ENCODE peak calls at places on chromosomes 3 and 15, in six cellular contexts. Y is PC-3, S is neural progenitor cell, I is MM.1S, C is PC-9, K is GM23338. B is an unnamed sample. For H3F3A, the result is how much of the 10 kb centered on the place peaks cover.

GRCh38 chr3:58691997-58692396 is 25.4 kb upstream of the FAM3D start:
- DNase-seq in C (no peak), K (peak), S (peak), I (no peak), Y (peak), B (no peak)

GRCh38 chr3:169772530-169772950 is 656 bp upstream of the MYNN start:
- DNase-seq in Y (peak), K (peak), I (peak), S (peak), C (peak), B (peak)

GRCh38 chr15:62569460-62570404 is 404.6 kb upstream of the C2CD4B start:
- DNase-seq in K (no peak), C (peak), S (no peak), Y (peak), I (no peak), B (peak)

GRCh38 chr3:102529452-102529851 is 94.6 kb downstream of the ZPLD1 start:
- DNase-seq in Y (peak), K (peak), I (no peak), C (no peak), S (peak), B (peak)

GRCh38 chr15:68833734-68834334 is 13.1 kb upstream of the ANP32A start:
- DNase-seq in I (peak), C (no peak), Y (no peak), K (no peak), S (no peak), B (no peak)

GRCh38 chr3:184486614-184487013 is 75.0 kb upstream of the EPHB3 start:
- DNase-seq in S (no peak), Y (no peak), C (no peak), K (no peak), I (no peak), B (no peak)

GRCh38 chr15:74050127-74050526 is 32.2 kb downstream of the GOLGA6A start:
- DNase-seq in Y (no peak), C (no peak), K (no peak), I (no peak), S (no peak), B (no peak)

GRCh38 chr3:72196377-72196929 is 411.5 kb upstream of the PROK2 start:
- DNase-seq in K (no peak), C (no peak), S (no peak), Y (peak), I (no peak), B (no peak)

GRCh38 chr3:52391096-52391495 is 53.8 kb downstream of the SEMA3G start:
- DNase-seq in I (no peak), K (no peak), S (no peak), C (no peak), Y (no peak), B (no peak)

GRCh38 chr15:41966920-41967465 is 5.4 kb downstream of the EHD4 start:
- DNase-seq in S (no peak), Y (no peak), I (no peak), C (no peak), K (no peak), B (no peak)

GRCh38 chr3:123686254-123686653 is 101.4 kb upstream of the HACD2 start:
- DNase-seq in Y (no peak), C (no peak), K (no peak), S (peak), I (no peak), B (no peak)

GRCh38 chr3:9066141-9066540 is 102.9 kb upstream of the RAD18 start:
- DNase-seq in C (no peak), Y (no peak), I (no peak), K (no peak), S (no peak), B (no peak)

GRCh38 chr3:15952543-15953175 is 154.9 kb upstream of the ANKRD28 start:
- DNase-seq in S (no peak), K (no peak), I (no peak), C (no peak), Y (no peak), B (peak)

GRCh38 chr3:45496550-45496949 is 98.0 kb upstream of the LIMD1 start:
- DNase-seq in Y (no peak), K (no peak), C (no peak), S (no peak), I (no peak), B (no peak)

GRCh38 chr3:179093807-179094206 is 22.2 kb upstream of the ZMAT3 start:
- DNase-seq in K (peak), S (no peak), Y (peak), C (no peak), I (no peak), B (peak)

GRCh38 chr3:187832202-187832601 is 86.9 kb upstream of the BCL6 start:
- DNase-seq in C (peak), I (no peak), S (no peak), Y (no peak), K (peak), B (no peak)

GRCh38 chr3:127495821-127496220 is 94.7 kb downstream of the TPRA1 start:
- DNase-seq in K (no peak), Y (no peak), I (no peak), C (no peak), S (no peak), B (no peak)

GRCh38 chr3:68256635-68257034 is 602.2 kb upstream of the SUCLG2 start:
- DNase-seq in K (peak), S (peak), C (no peak), Y (peak), I (no peak), B (no peak)

GRCh38 chr3:37052860-37053259 is 59.5 kb downstream of the MLH1 start:
- DNase-seq in C (no peak), Y (no peak), K (no peak), I (no peak), S (no peak), B (no peak)

GRCh38 chr3:26279091-26279490 is 343.5 kb upstream of the LRRC3B start:
- DNase-seq in I (no peak), K (no peak), Y (no peak), S (no peak), C (no peak), B (no peak)

GRCh38 chr3:157135671-157136396 is 24.1 kb downstream of the CCNL1 start:
- DNase-seq in S (no peak), I (peak), Y (peak), K (no peak), C (no peak), B (peak)

GRCh38 chr3:139642981-139643380 is 34.8 kb downstream of the NMNAT3 start:
- DNase-seq in K (no peak), I (no peak), C (no peak), Y (no peak), S (no peak), B (no peak)

GRCh38 chr15:66080791-66081475 is 172.6 kb downstream of the MEGF11 start:
- DNase-seq in C (no peak), I (no peak), K (peak), S (peak), Y (no peak), B (peak)

GRCh38 chr3:131981381-131981780 is 53.4 kb downstream of the CPNE4 start:
- DNase-seq in K (no peak), Y (no peak), C (no peak), I (no peak), S (no peak), B (no peak)

GRCh38 chr3:53846134-53846850 is at the start of the genes CHDH and IL17RB:
- DNase-seq in K (peak), Y (peak), C (no peak), S (peak), I (peak), B (peak)

GRCh38 chr3:53845103-53845880 is 927 bp downstream of the CHDH start:
- DNase-seq in I (peak), Y (peak), S (peak), C (no peak), K (peak), B (peak)

GRCh38 chr3:53844262-53845102 is 1.7 kb downstream of the CHDH start:
- DNase-seq in S (peak), C (no peak), K (no peak), Y (no peak), I (no peak), B (no peak)

GRCh38 chr3:53846851-53847155 is 435 bp downstream of the IL17RB start:
- DNase-seq in S (no peak), C (no peak), Y (no peak), I (no peak), K (no peak), B (no peak)

DNA sequence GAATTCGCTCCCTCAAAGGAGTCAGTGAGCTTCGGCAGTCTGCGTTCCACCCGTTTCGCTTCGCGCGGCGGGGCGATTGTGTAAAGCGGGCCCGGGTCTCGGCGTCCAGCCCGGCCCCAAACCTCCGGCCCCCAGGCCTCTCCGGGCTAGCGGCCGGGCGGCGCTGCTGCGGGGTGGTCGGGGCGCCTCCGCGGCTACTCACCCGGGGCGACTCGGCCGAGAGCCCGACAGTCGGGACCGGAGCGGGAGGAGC is 412 bp downstream of the CHDH start:
- DNase-seq in C (no peak), Y (no peak), S (no peak), K (no peak), I (no peak), B (no peak)
- TF ChIP-seq EZH2 in C (no peak), Y (peak), S (no peak), K (no peak), I (no peak), B (peak)

GRCh38 chr15:96347181-96348111 is 16.9 kb downstream of the NR2F2 start:
- DNase-seq in Y (no peak), K (peak), I (no peak), S (peak), C (no peak), B (no peak)
- H3K4me2 ChIP-seq in Y (no peak), K (peak), I (no peak), S (peak), C (no peak), B (no peak)

DNA sequence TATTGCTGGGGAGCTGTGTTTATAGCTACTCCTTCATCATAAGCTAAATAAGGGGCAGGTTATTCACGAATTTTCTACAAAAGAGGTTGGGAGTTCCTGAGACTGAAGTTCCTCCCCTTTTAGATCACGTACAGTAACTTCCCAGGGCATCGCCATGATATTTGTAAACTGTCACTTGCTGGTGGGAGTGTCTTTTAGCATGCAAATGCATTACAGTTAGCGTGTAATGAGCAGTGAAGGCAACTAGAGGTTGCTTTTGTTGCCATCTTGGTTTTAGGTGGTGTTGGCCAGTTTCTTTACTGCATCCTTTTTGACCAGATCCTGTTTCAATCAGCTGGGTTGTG is 64.4 kb downstream of the IL12A start:
- DNase-seq in C (no peak), Y (no peak), K (no peak), I (no peak), S (no peak), B (no peak)
- H3F3A ChIP-seq in C (under half), Y (under half), K (under half), I (under half), S (under half), B (under half)

DNA sequence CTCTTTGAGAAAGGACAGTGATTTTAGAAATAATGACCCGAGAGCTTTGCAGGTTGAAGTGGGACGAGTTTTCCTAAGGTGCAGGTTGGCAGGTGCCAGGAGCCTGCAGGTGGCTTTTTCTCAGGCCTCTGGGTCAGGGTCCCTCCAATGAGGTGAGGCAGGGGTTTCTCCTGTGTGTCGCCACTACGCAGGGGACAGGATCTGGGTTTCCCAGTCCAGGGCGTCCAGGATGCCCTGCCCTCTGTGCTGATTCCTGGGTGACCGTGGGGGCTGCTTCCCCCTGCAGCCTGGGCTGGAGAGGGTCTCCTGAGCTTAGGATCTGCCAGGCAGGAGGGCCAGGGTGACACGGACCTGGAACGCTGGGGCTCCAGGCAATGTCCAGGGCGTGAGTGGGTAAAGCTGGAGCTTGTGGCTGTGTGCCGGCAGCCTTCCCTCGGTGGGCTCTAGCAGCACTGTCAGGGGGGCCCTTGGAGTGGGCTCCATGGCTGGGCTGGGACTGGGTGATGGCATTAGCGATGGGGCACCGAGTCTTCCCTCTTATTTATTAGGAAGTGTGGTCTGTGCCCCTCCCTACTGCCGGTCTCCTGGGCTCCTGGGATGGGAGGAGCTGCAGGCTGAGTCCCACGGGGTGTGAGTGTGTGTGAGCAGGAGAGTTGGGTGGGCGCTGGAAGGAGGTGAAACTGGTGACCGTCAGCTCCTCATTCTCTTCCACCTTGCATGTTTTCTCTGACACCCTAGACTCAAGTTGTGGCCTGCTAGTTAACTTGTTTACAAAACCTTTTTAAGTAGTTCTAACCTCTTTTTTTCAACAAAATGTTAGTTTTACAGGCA is 1.8 kb downstream of the APBA2 start:
- DNase-seq in C (no peak), S (no peak), Y (peak), K (no peak), I (no peak), B (no peak)
- TF ChIP-seq EZH2 in C (no peak), S (no peak), Y (no peak), K (no peak), I (no peak), B (no peak)

GRCh38 chr3:125151437-125151806 is 61.1 kb downstream of the SLC12A8 start:
- DNase-seq in K (no peak), I (no peak), S (no peak), Y (no peak), C (no peak), B (no peak)

GRCh38 chr3:125148016-125148812 is 64.3 kb downstream of the SLC12A8 start:
- DNase-seq in I (no peak), S (no peak), Y (no peak), C (no peak), K (no peak), B (peak)

GRCh38 chr3:125148836-125149235 is 63.7 kb downstream of the SLC12A8 start:
- DNase-seq in S (no peak), C (no peak), K (no peak), I (no peak), Y (no peak), B (peak)

GRCh38 chr3:125150525-125151436 is 61.8 kb downstream of the SLC12A8 start:
- DNase-seq in K (peak), S (peak), I (peak), C (no peak), Y (peak), B (peak)

DNA sequence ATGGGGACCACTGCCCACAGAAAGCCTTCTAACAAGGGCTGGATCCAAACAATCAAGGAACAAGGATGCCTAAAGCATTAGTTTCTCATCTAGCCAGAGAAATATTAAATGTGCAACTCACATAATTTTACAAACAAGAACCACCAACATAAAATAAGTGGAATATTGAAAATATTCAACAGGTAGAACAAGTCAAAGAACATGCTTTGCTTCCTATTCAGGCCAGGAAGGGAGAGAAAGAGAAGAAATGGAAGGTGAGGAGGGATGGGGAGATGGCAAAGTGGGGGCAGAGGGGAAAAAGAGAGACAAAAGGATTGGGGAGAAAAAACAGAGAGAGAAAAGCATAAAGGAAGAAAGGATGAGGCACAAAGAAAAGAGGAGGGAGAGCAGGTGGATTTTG is 63.1 kb downstream of the SLC12A8 start:
- DNase-seq in Y (no peak), C (no peak), S (no peak), K (no peak), I (no peak), B (no peak)
- H3K4me2 ChIP-seq in Y (no peak), C (no peak), S (no peak), K (no peak), I (no peak), B (peak)

DNA sequence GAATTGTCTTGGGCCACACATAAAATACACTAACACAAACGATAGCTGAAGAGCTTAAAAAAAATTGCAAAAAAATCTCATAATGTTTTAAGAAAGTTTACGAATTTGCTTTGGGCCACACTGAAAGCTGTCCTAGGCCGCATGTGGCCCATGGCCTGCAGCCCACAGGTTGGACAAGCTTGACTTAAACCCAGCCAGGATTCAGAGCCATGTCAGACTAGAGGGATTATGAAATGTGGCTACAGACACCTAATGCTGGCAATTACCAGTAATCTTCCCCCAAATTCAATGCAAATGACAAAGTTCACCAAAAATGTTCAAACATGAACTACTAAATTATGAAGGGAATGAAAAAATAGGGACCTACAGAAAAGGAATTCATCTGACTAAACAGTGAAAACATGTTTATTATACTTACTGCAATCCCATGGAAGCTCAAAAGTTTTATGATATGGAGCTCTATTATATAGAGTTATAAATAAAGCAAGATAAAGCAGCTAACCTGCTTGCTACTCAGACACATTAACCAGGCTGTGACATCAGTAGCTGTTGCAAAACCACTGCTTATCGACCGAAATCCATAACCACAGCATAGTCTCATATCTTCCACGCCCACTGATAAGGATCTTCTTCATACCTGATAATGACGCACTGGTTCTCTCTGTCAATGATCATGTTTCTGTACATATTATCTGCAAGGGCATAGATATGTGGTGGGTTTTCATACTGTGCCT is 49.2 kb downstream of the LDHAL6B start:
- DNase-seq in I (no peak), Y (peak), C (peak), S (no peak), K (no peak), B (no peak)
- H3F3A ChIP-seq in I (under half), Y (under half), C (half or more), S (under half), K (under half), B (under half)

B was measured in GM23248.